ENCODE peak calls at places on chromosomes 5 and 9, in ten cellular contexts. C is adrenal gland; U is cardiac fibroblast; R is HFFc6; V is IMR-90; D is pons; H is astrocyte of the spinal cord; X is NCI-H1417; S is anterior cingulate cortex; W is effector memory CD4-positive, alpha-beta T cell. I is an unnamed sample.

GRCh38 chr5:151589878-151590570 is 1.1 kb downstream of the FAT2 start:
- DNase-seq in C (no peak), U (no peak), R (no peak), V (no peak), D (no peak), H (no peak), X (no peak), S (no peak), W (no peak), I (peak)

GRCh38 chr5:142472306-142472951 is 147.6 kb upstream of the SPRY4 start:
- DNase-seq in C (no peak), U (peak), R (peak), V (peak), D (no peak), H (peak), X (no peak), S (no peak), W (peak), I (peak)

GRCh38 chr5:142680605-142681259 is 5.2 kb downstream of the FGF1 start:
- DNase-seq in C (no peak), U (no peak), R (peak), V (peak), D (no peak), H (peak), X (peak), S (no peak), W (no peak), I (peak)

GRCh38 chr5:135874461-135874860 is 21.2 kb downstream of the IL9 start:
- DNase-seq in C (no peak), U (no peak), R (no peak), V (no peak), D (no peak), H (no peak), X (no peak), S (no peak), W (no peak), I (no peak)

GRCh38 chr5:92527311-92528078 is 1053.5 kb downstream of the NR2F1-AS1 start:
- DNase-seq in C (no peak), U (peak), R (peak), V (peak), D (no peak), H (peak), X (no peak), S (no peak), W (no peak), I (peak)

GRCh38 chr9:95572370-95573151 is 55.8 kb upstream of the PTCH1 start:
- DNase-seq in C (no peak), U (peak), R (peak), V (no peak), D (no peak), H (no peak), X (no peak), S (no peak), W (no peak), I (peak)

GRCh38 chr5:107266100-107266499 is 404.6 kb downstream of the EFNA5 start:
- DNase-seq in C (no peak), U (no peak), R (no peak), V (no peak), D (no peak), H (no peak), X (no peak), S (no peak), W (no peak), I (no peak)

GRCh38 chr9:97873877-97874276 is 20.9 kb downstream of the FOXE1 start:
- DNase-seq in C (no peak), U (peak), R (no peak), V (peak), D (no peak), H (no peak), X (no peak), S (no peak), W (no peak), I (no peak)

GRCh38 chr9:132878695-132879064 is at the start of gene SPACA9:
- DNase-seq in C (peak), U (peak), R (peak), V (peak), D (no peak), H (peak), X (peak), S (peak), W (no peak), I (peak)

GRCh38 chr5:178212241-178213002 is 8.1 kb downstream of the HNRNPAB start:
- DNase-seq in C (no peak), U (no peak), R (no peak), V (no peak), D (no peak), H (no peak), X (no peak), S (no peak), W (no peak), I (no peak)

GRCh38 chr9:81363916-81364480 is 325.3 kb downstream of the TLE1 start:
- DNase-seq in C (no peak), U (no peak), R (no peak), V (no peak), D (no peak), H (peak), X (no peak), S (no peak), W (no peak), I (no peak)